ENCODE peak calls at places on chromosomes 16 and 17, in five cellular contexts. One of them, this sample, is unnamed.

GRCh38 chr17:4715071-4715749 is 4.8 kb downstream of the ARRB2 start:
- DNase-seq in tibial nerve: no peak
- DNase-seq in body of pancreas: no peak
- DNase-seq in AG04450: no peak
- DNase-seq in ovary: no peak
- DNase-seq in this sample: no peak

GRCh38 chr16:85800321-85800669 is 800 bp downstream of the COX4I1 start:
- DNase-seq in ovary: no peak
- DNase-seq in tibial nerve: no peak
- DNase-seq in AG04450: no peak
- DNase-seq in body of pancreas: no peak
- DNase-seq in this sample: no peak

GRCh38 chr16:57815987-57816745 is 13.9 kb upstream of the KIFC3 start:
- DNase-seq in body of pancreas: peak; percentile 88
- DNase-seq in tibial nerve: peak; percentile 50
- DNase-seq in ovary: no peak
- DNase-seq in AG04450: peak; percentile 71
- DNase-seq in this sample: peak; percentile 94

GRCh38 chr16:64898159-64898558 is 223.7 kb downstream of the CDH11 start:
- DNase-seq in tibial nerve: no peak
- DNase-seq in AG04450: no peak
- DNase-seq in ovary: no peak
- DNase-seq in body of pancreas: no peak
- DNase-seq in this sample: no peak

GRCh38 chr17:78041401-78042179 is 83.1 kb downstream of the TNRC6C start:
- DNase-seq in AG04450: no peak
- DNase-seq in body of pancreas: no peak
- DNase-seq in tibial nerve: no peak
- DNase-seq in ovary: no peak
- DNase-seq in this sample: no peak

GRCh38 chr17:4949321-4950074 is 1.2 kb upstream of the PFN1 start:
- DNase-seq in ovary: peak; percentile 80
- DNase-seq in tibial nerve: no peak
- DNase-seq in AG04450: no peak
- DNase-seq in body of pancreas: peak; percentile 78
- DNase-seq in this sample: peak; percentile 70

GRCh38 chr17:76816590-76817135 is 51.5 kb upstream of the MGAT5B start:
- DNase-seq in tibial nerve: no peak
- DNase-seq in AG04450: peak; percentile 3
- DNase-seq in body of pancreas: peak; percentile 29
- DNase-seq in ovary: no peak
- DNase-seq in this sample: peak; percentile 56

GRCh38 chr16:30018731-30019158 is 4.3 kb upstream of the C16orf92 start:
- DNase-seq in tibial nerve: no peak
- DNase-seq in ovary: no peak
- DNase-seq in body of pancreas: no peak
- DNase-seq in AG04450: no peak
- DNase-seq in this sample: peak; percentile 31

GRCh38 chr16:58198022-58198683 is at the start of gene CSNK2A2:
- DNase-seq in tibial nerve: peak; percentile 28
- DNase-seq in body of pancreas: peak; percentile 78
- DNase-seq in AG04450: peak; percentile 10
- DNase-seq in ovary: peak; percentile 68
- DNase-seq in this sample: peak; percentile 53

GRCh38 chr17:15260376-15261062 is 4.6 kb downstream of the PMP22 start:
- DNase-seq in body of pancreas: peak; percentile 89
- DNase-seq in AG04450: peak; percentile 68
- DNase-seq in ovary: peak; percentile 93
- DNase-seq in tibial nerve: peak; percentile 83
- DNase-seq in this sample: peak; percentile 91

GRCh38 chr17:15262291-15263205 is 2.6 kb downstream of the PMP22 start:
- DNase-seq in tibial nerve: peak; percentile 90
- DNase-seq in ovary: peak; percentile 86
- DNase-seq in AG04450: peak; percentile 73
- DNase-seq in body of pancreas: peak; percentile 61
- DNase-seq in this sample: peak; percentile 87

GRCh38 chr17:15261818-15262290 is 3.3 kb downstream of the PMP22 start:
- DNase-seq in AG04450: no peak
- DNase-seq in body of pancreas: no peak
- DNase-seq in ovary: peak; percentile 43
- DNase-seq in tibial nerve: no peak
- DNase-seq in this sample: peak; percentile 51

GRCh38 chr17:15263206-15263579 is 1.9 kb downstream of the PMP22 start:
- DNase-seq in AG04450: peak; percentile 60
- DNase-seq in tibial nerve: peak; percentile 90
- DNase-seq in body of pancreas: peak; percentile 59
- DNase-seq in ovary: peak; percentile 86
- DNase-seq in this sample: peak; percentile 90

GRCh38 chr17:15261063-15261817 is 3.9 kb downstream of the PMP22 start:
- DNase-seq in body of pancreas: peak; percentile 42
- DNase-seq in ovary: peak; percentile 68
- DNase-seq in tibial nerve: peak; percentile 32
- DNase-seq in AG04450: no peak
- DNase-seq in this sample: peak; percentile 61
- TF ChIP-seq CTCF in body of pancreas: no peak
- TF ChIP-seq CTCF in ovary: no peak
- TF ChIP-seq CTCF in tibial nerve: peak; percentile 9
- TF ChIP-seq CTCF in AG04450: peak; percentile 38
- TF ChIP-seq CTCF in this sample: peak; percentile 27

GRCh38 chr17:28592260-28592659 is 6.6 kb downstream of the SPAG5 start:
- DNase-seq in AG04450: no peak
- DNase-seq in tibial nerve: no peak
- DNase-seq in body of pancreas: no peak
- DNase-seq in ovary: no peak
- DNase-seq in this sample: no peak

GRCh38 chr17:28598799-28599310 is at the start of gene SPAG5:
- DNase-seq in AG04450: peak; percentile 60
- DNase-seq in body of pancreas: peak; percentile 97
- DNase-seq in ovary: peak; percentile 92
- DNase-seq in tibial nerve: peak; percentile 84
- DNase-seq in this sample: peak; percentile 92

GRCh38 chr17:28598389-28598788 is 436 bp downstream of the SPAG5 start:
- DNase-seq in body of pancreas: no peak
- DNase-seq in tibial nerve: no peak
- DNase-seq in ovary: no peak
- DNase-seq in AG04450: no peak
- DNase-seq in this sample: no peak

GRCh38 chr17:28599311-28600184 is 723 bp upstream of the SPAG5 start:
- DNase-seq in tibial nerve: peak; percentile 51
- DNase-seq in AG04450: peak; percentile 58
- DNase-seq in ovary: peak; percentile 73
- DNase-seq in body of pancreas: peak; percentile 84
- DNase-seq in this sample: peak; percentile 85

GRCh38 chr17:28597606-28598383 is 1.0 kb downstream of the SPAG5 start:
- DNase-seq in AG04450: no peak
- DNase-seq in tibial nerve: no peak
- DNase-seq in ovary: no peak
- DNase-seq in body of pancreas: no peak
- DNase-seq in this sample: no peak
- H3K4me3 ChIP-seq in AG04450: peak overlapping the region; percentile 88
- H3K4me3 ChIP-seq in tibial nerve: no peak overlapping the region
- H3K4me3 ChIP-seq in ovary: no peak overlapping the region
- H3K4me3 ChIP-seq in body of pancreas: no peak overlapping the region
- H3K4me3 ChIP-seq in this sample: peak overlapping the region; percentile 89

GRCh38 chr17:51322390-51323029 is 62.2 kb downstream of the UTP18 start:
- DNase-seq in body of pancreas: no peak
- DNase-seq in AG04450: no peak
- DNase-seq in tibial nerve: no peak
- DNase-seq in ovary: no peak
- DNase-seq in this sample: no peak
- TF ChIP-seq CTCF in body of pancreas: no peak
- TF ChIP-seq CTCF in AG04450: peak; percentile 21
- TF ChIP-seq CTCF in tibial nerve: no peak
- TF ChIP-seq CTCF in ovary: no peak
- TF ChIP-seq CTCF in this sample: peak; percentile 15

DNA sequence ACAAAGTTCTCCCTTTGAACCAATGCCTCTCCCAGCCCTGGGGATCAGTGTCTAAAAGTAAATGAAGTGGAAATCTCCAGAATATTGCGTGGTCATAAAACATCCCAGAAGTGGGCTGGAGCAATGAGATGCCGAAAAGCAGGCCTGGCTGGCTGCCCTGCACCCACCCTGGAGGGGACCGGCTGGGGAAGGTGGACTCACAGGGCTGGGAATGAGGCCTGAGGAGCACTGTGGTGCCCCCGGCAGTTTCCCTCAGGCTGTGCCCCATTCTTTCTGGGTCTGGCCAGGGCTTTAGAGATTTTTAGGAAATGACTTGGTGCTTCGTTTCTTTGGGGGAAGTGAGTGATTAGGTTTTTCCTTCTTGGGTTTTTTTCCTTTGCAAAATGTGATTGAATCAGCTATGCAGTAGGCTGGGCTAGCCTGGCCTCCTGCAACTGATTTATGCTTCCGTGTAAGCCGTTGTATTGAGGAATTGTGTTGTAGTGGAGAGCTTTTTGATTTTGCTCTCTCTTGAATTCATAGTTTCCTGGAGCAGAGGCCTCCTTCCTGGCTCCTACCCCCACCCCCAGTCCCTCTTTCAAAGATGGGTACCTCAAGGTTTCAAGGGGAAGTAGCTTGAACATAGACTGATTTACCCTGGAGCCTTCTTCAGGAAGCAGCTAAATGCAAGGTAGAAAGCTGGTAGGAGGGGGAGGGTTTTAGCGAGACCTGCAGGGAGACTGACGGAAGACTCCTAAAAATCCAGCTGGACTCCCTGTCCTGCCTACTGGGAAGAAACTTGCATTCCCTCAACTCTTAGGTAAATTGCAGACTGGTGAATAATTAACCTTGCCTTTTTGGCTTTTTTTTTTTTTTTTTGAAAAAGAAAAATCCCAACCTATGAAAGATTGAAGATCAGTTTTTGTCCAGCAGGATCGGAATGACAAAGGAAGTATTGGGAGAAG is 170.3 kb downstream of the RAB11FIP4 start:
- DNase-seq in tibial nerve: no peak
- DNase-seq in ovary: no peak
- DNase-seq in AG04450: no peak
- DNase-seq in body of pancreas: no peak
- DNase-seq in this sample: peak; percentile 53
- H3K4me3 ChIP-seq in tibial nerve: no peak overlapping the region
- H3K4me3 ChIP-seq in ovary: no peak overlapping the region
- H3K4me3 ChIP-seq in AG04450: peak overlapping the region; percentile 69
- H3K4me3 ChIP-seq in body of pancreas: no peak overlapping the region
- H3K4me3 ChIP-seq in this sample: peak overlapping the region; percentile 78

GRCh38 chr17:73643012-73643845 is 1.0 kb downstream of the SDK2 start:
- DNase-seq in tibial nerve: no peak
- DNase-seq in body of pancreas: no peak
- DNase-seq in ovary: no peak
- DNase-seq in AG04450: no peak
- DNase-seq in this sample: no peak
- TF ChIP-seq CTCF in tibial nerve: no peak
- TF ChIP-seq CTCF in body of pancreas: no peak
- TF ChIP-seq CTCF in ovary: no peak
- TF ChIP-seq CTCF in AG04450: no peak
- TF ChIP-seq CTCF in this sample: peak; percentile 13